ENCODE peak calls at places on chromosomes 12 and 14, in six cellular contexts. H is breast epithelium, T is heart right ventricle, M is astrocyte, Y is IMR-90, G is K562. C is an unnamed sample. For H3K36me3, the result is how much of the 10 kb centered on the place peaks cover.

GRCh38 chr14:71308671-71309070 is 401.4 kb downstream of the PCNX1 start:
- DNase-seq in T (no peak), G (no peak), M (no peak), H (no peak), Y (no peak), C (no peak)

GRCh38 chr12:108310489-108310888 is 28.6 kb downstream of the CMKLR1 start:
- DNase-seq in G (peak), Y (no peak), M (peak), H (no peak), T (no peak), C (no peak)

GRCh38 chr12:38745601-38746000 is 159.8 kb downstream of the CPNE8 start:
- DNase-seq in G (no peak), Y (no peak), T (no peak), H (no peak), M (no peak), C (no peak)

GRCh38 chr14:79627058-79627457 is 584.2 kb downstream of the DIO2 start:
- DNase-seq in G (no peak), H (no peak), T (no peak), M (no peak), Y (no peak), C (no peak)

GRCh38 chr12:115657081-115658013 is 620.1 kb downstream of the MED13L start:
- DNase-seq in T (no peak), H (no peak), G (no peak), Y (no peak), M (no peak), C (no peak)

GRCh38 chr14:23641915-23642588 is 5.9 kb downstream of the DHRS2 start:
- DNase-seq in M (no peak), G (no peak), T (no peak), Y (no peak), H (peak), C (no peak)

GRCh38 chr12:67512061-67512460 is 136.5 kb upstream of the DYRK2 start:
- DNase-seq in M (peak), G (no peak), T (no peak), H (no peak), Y (no peak), C (no peak)

GRCh38 chr12:112121780-112122565 is 3.4 kb upstream of the TRAFD1 start:
- DNase-seq in H (peak), G (no peak), M (peak), T (peak), Y (peak), C (no peak)

GRCh38 chr12:11862794-11863193 is 207.9 kb upstream of the BCL2L14 start:
- DNase-seq in T (no peak), G (no peak), M (peak), H (no peak), Y (peak), C (no peak)

GRCh38 chr12:104573-105081 is 38.1 kb downstream of the IQSEC3 start:
- DNase-seq in Y (no peak), H (no peak), G (no peak), M (no peak), T (no peak), C (no peak)

GRCh38 chr14:36502558-36503508 is 17.2 kb downstream of the NKX2-1 start:
- DNase-seq in G (no peak), T (no peak), M (no peak), Y (no peak), H (no peak), C (no peak)

GRCh38 chr14:31224808-31225207 is 17.2 kb upstream of the HECTD1 start:
- DNase-seq in G (no peak), M (no peak), Y (no peak), H (no peak), T (no peak), C (no peak)

GRCh38 chr12:58388261-58388660 is 446.9 kb downstream of the ATP23 start:
- DNase-seq in Y (no peak), T (no peak), H (no peak), G (no peak), M (peak), C (no peak)

GRCh38 chr12:100799770-100800169 is 5.2 kb downstream of the ANO4 start:
- DNase-seq in H (no peak), T (no peak), Y (peak), G (no peak), M (peak), C (no peak)

GRCh38 chr12:42237052-42237852 is 796 bp downstream of the YAF2 start:
- DNase-seq in H (peak), G (peak), Y (peak), T (peak), M (peak), C (peak)

GRCh38 chr14:35419429-35419841 is 14.9 kb upstream of the NFKBIA start:
- DNase-seq in H (no peak), M (no peak), Y (no peak), T (no peak), G (no peak), C (no peak)

GRCh38 chr12:12551115-12551514 is 11.5 kb downstream of the DUSP16 start:
- DNase-seq in H (no peak), T (no peak), G (no peak), Y (no peak), M (no peak), C (no peak)

GRCh38 chr12:109377139-109377685 is 29.5 kb downstream of the MYO1H start:
- DNase-seq in M (no peak), T (no peak), Y (no peak), G (no peak), H (no peak), C (no peak)

GRCh38 chr14:24337824-24338175 is 2.0 kb downstream of the RIPK3 start:
- DNase-seq in T (no peak), M (no peak), H (no peak), G (no peak), Y (no peak), C (peak)

GRCh38 chr12:89946518-89946917 is 237.9 kb upstream of the ATP2B1 start:
- DNase-seq in T (no peak), M (no peak), Y (no peak), H (no peak), G (no peak), C (no peak)

GRCh38 chr14:96588410-96589249 is 86.4 kb downstream of the PAPOLA start:
- DNase-seq in T (no peak), H (no peak), Y (no peak), M (no peak), G (no peak), C (no peak)

GRCh38 chr14:104138098-104138890 is at the start of gene KIF26A:
- DNase-seq in T (peak), H (no peak), Y (no peak), G (no peak), M (no peak), C (peak)

GRCh38 chr12:52645120-52645761 is 6.8 kb downstream of the KRT2 start:
- DNase-seq in G (peak), H (no peak), M (no peak), T (no peak), Y (no peak), C (no peak)

GRCh38 chr12:114820773-114821172 is 136.8 kb upstream of the TBX3 start:
- DNase-seq in Y (no peak), H (no peak), M (no peak), G (no peak), T (no peak), C (no peak)

GRCh38 chr14:66496188-66496807 is 10.1 kb downstream of the CCDC196 start:
- DNase-seq in Y (no peak), T (no peak), G (no peak), H (no peak), M (no peak), C (no peak)

GRCh38 chr14:76537912-76538647 is 162.1 kb downstream of the ESRRB start:
- DNase-seq in G (no peak), T (no peak), M (no peak), Y (no peak), H (no peak), C (peak)

GRCh38 chr14:67335781-67336180 is 23.8 kb downstream of the ATP6V1D start:
- DNase-seq in Y (peak), M (no peak), T (no peak), H (no peak), G (peak), C (peak)

GRCh38 chr14:76770521-76771431 is 9.5 kb downstream of the VASH1 start:
- DNase-seq in M (no peak), G (no peak), T (no peak), H (peak), Y (no peak), C (no peak)

GRCh38 chr14:100711117-100711462 is 15.6 kb upstream of the DLK1 start:
- DNase-seq in H (no peak), M (no peak), Y (no peak), G (no peak), T (no peak), C (no peak)

GRCh38 chr14:100710391-100711116 is 16.1 kb upstream of the DLK1 start:
- DNase-seq in T (no peak), G (no peak), M (no peak), H (no peak), Y (no peak), C (no peak)

GRCh38 chr14:100708349-100709217 is 18.1 kb upstream of the DLK1 start:
- DNase-seq in G (no peak), M (no peak), H (no peak), T (peak), Y (peak), C (peak)

GRCh38 chr14:100709956-100710284 is 16.8 kb upstream of the DLK1 start:
- DNase-seq in H (no peak), Y (no peak), T (no peak), G (no peak), M (no peak), C (no peak)

GRCh38 chr14:100709252-100709955 is 17.3 kb upstream of the DLK1 start:
- DNase-seq in T (peak), H (peak), M (no peak), G (no peak), Y (peak), C (no peak)
- TF ChIP-seq CTCF in T (peak), H (no peak), M (peak), G (no peak), Y (peak), C (no peak)

GRCh38 chr14:91303924-91304229 is 59.4 kb upstream of the GPR68 start:
- DNase-seq in H (no peak), Y (no peak), T (no peak), G (no peak), M (no peak), C (no peak)
- H3K36me3 ChIP-seq in H (under half), Y (under half), T (under half), G (half or more), M (under half), C (half or more)

GRCh38 chr12:15152456-15152855 is 68.8 kb downstream of the RERG start:
- DNase-seq in T (no peak), M (no peak), Y (no peak), H (no peak), G (no peak), C (no peak)
- TF ChIP-seq CTCF in T (no peak), M (no peak), Y (peak), H (no peak), G (no peak), C (peak)

GRCh38 chr12:56158926-56159461 is 835 bp downstream of the MYL6 start:
- DNase-seq in T (peak), M (peak), Y (peak), G (peak), H (peak), C (peak)

GRCh38 chr12:56160894-56161667 is 2.9 kb downstream of the MYL6 start:
- DNase-seq in G (no peak), H (no peak), T (no peak), Y (no peak), M (no peak), C (no peak)

GRCh38 chr12:56160160-56160763 is 2.1 kb downstream of the MYL6 start:
- DNase-seq in H (no peak), M (no peak), G (no peak), Y (peak), T (no peak), C (no peak)

GRCh38 chr12:56158029-56158925 is at the start of gene MYL6:
- DNase-seq in H (peak), T (peak), Y (peak), M (peak), G (peak), C (peak)

GRCh38 chr12:56159482-56160105 is 1.4 kb downstream of the MYL6 start:
- DNase-seq in G (no peak), M (no peak), Y (no peak), T (no peak), H (no peak), C (no peak)
- H3K36me3 ChIP-seq in G (half or more), M (under half), Y (half or more), T (half or more), H (under half), C (half or more)

DNA sequence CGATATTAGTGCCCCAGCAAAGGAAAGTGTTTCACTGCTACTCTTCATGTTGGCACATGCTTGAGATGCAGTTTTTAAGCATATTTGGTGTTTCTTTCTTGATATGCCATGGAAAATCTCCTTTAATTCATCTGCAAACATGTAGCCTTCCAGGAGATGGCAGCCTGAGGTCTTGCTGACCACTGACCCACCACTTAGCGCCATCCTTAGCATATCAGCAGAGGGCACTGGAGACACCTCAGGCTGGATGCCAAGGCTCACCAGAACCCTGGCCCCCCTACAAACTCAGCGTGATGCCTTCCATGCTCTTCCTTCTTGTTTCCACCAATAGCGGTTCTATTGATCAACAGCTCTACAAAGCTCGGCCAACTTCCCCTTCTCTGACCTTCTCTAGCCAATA is 209.9 kb downstream of the SLC15A4 start:
- DNase-seq in T (no peak), M (no peak), Y (no peak), G (no peak), H (no peak), C (peak)
- TF ChIP-seq CTCF in T (no peak), M (no peak), Y (no peak), G (peak), H (no peak), C (peak)

DNA sequence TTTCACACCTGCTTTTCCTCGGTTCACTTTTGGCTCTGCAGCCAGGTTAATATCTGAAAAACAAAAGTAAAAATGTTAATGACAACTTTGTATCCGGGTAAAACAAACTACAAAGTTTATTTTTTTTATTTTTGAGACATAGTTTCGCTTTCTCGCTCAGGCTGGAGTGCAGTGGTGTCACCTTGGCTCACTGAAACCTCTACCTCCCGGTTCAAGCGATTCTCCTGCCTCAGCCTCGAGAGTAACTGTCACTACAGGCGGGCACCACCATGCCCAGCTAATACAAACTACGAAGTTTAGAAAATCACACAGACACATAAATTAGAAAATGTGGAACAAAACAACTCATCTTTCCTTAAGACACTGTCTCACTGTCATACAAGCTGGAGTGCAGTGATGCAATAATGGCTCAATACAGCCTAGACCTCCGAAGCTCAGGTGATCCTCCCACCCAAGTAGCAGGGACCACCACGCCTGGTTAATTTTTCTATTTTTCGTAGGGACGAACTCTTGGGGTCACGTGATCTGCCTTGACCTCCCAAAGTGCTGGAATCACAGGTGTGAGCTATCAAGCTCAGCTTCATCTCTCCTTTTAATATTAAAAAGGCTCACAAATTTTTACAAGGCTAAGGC is 38.1 kb downstream of the HNRNPC start:
- DNase-seq in M (no peak), G (no peak), Y (no peak), T (no peak), H (no peak), C (no peak)
- H3K36me3 ChIP-seq in M (half or more), G (half or more), Y (under half), T (half or more), H (under half), C (half or more)

DNA sequence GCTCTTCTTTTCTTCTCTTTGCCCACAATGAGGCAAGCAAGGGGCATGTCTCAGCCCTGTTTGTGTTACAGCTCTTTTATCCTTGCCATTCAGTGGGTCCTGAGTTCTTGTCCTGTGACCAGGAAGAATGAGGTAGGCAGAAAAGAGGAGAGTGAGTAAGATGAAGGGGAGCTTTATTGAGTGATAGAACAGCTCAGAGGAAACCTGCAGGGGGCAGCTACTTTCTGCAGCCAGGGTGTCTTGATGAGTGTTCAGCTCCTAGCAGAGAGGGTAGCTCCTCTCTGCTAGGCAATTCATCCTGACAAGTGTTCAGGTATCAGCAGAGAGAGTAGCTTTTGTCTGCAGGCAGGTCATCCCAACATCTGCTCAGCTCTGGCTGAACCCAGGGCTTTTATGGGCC is 41.0 kb downstream of the HSD17B6 start:
- DNase-seq in T (no peak), M (no peak), H (no peak), G (no peak), Y (no peak), C (no peak)
- TF ChIP-seq CTCF in T (no peak), M (no peak), H (no peak), G (peak), Y (no peak), C (no peak)

C was measured in WERI-Rb-1.